ENCODE peak calls at places on chromosomes 16 and 17, in nine cellular contexts. A is T-helper 1 cell, B is endothelial cell, K is heart left ventricle, M is Panc1, F is cardiac fibroblast, J is IMR-90, E is posterior cingulate gyrus, Z is stomach. W is an unnamed sample.

GRCh38 chr17:31273511-31273910 is 23.5 kb downstream of the OMG start:
- DNase-seq in K (no peak), B (no peak), E (no peak), F (no peak), J (no peak), Z (no peak), M (no peak), A (no peak), W (no peak)

GRCh38 chr17:40501499-40501911 is at the start of gene TNS4:
- DNase-seq in F (no peak), E (no peak), K (peak), B (no peak), J (no peak), A (no peak), Z (peak), M (no peak), W (no peak)

GRCh38 chr16:65489531-65490023 is 367.7 kb upstream of the CDH11 start:
- DNase-seq in J (no peak), E (no peak), F (no peak), M (no peak), Z (no peak), K (no peak), B (no peak), A (no peak), W (no peak)

GRCh38 chr16:10180771-10181163 is 1.5 kb downstream of the GRIN2A start:
- DNase-seq in K (peak), E (peak), F (peak), M (no peak), B (peak), J (no peak), A (no peak), Z (no peak), W (peak)

GRCh38 chr17:80892019-80892855 is 99.4 kb upstream of the CHMP6 start:
- DNase-seq in Z (no peak), M (peak), K (peak), A (peak), B (no peak), J (peak), E (peak), F (peak), W (peak)

GRCh38 chr16:15811778-15812750 is 44.8 kb downstream of the MYH11 start:
- DNase-seq in F (peak), M (peak), E (no peak), J (peak), B (no peak), A (no peak), K (no peak), Z (peak), W (peak)

GRCh38 chr17:81030726-81031570 is 4.0 kb upstream of the BAIAP2 start:
- DNase-seq in A (no peak), Z (no peak), M (no peak), F (no peak), E (no peak), J (no peak), K (peak), B (no peak), W (no peak)

GRCh38 chr16:882256-882655 is 81.7 kb upstream of the GNG13 start:
- DNase-seq in E (no peak), A (no peak), M (no peak), Z (no peak), K (no peak), B (no peak), F (no peak), J (no peak), W (no peak)

GRCh38 chr17:76272541-76273434 is 7.6 kb downstream of the UBALD2 start:
- DNase-seq in K (no peak), B (no peak), Z (no peak), A (no peak), F (no peak), E (no peak), J (no peak), M (no peak), W (no peak)

GRCh38 chr17:44049294-44050080 is 17.0 kb downstream of the LSM12 start:
- DNase-seq in A (no peak), K (no peak), M (no peak), J (no peak), E (no peak), Z (no peak), B (no peak), F (no peak), W (no peak)

GRCh38 chr17:38789185-38789584 is 10.2 kb downstream of the PIP4K2B start:
- DNase-seq in M (no peak), E (no peak), J (peak), F (no peak), K (no peak), A (no peak), B (no peak), Z (no peak), W (no peak)

GRCh38 chr16:21953541-21953902 is 361 bp downstream of the UQCRC2 start:
- DNase-seq in F (no peak), K (no peak), J (no peak), E (no peak), B (peak), M (no peak), Z (no peak), A (no peak), W (no peak)

GRCh38 chr16:20385844-20386832 is 18.4 kb downstream of the PDILT start:
- DNase-seq in F (peak), A (peak), B (peak), M (peak), Z (peak), J (peak), K (peak), E (peak), W (peak)

GRCh38 chr16:59047114-59047513 is 313.0 kb upstream of the GOT2 start:
- DNase-seq in J (no peak), A (no peak), F (no peak), M (no peak), K (no peak), Z (no peak), E (no peak), B (no peak), W (no peak)

GRCh38 chr16:87917503-87917902 is 18.8 kb downstream of the CA5A start:
- DNase-seq in B (no peak), A (no peak), E (no peak), M (no peak), F (no peak), Z (no peak), K (no peak), J (no peak), W (no peak)

GRCh38 chr17:58337126-58337599 is 8.6 kb upstream of the TSPOAP1 start:
- DNase-seq in M (no peak), E (no peak), F (no peak), B (no peak), J (peak), A (peak), K (no peak), Z (no peak), W (no peak)

GRCh38 chr17:2943971-2944370 is 119.4 kb downstream of the OR1D5 start:
- DNase-seq in A (no peak), B (no peak), M (no peak), Z (no peak), J (no peak), E (no peak), F (no peak), K (no peak), W (no peak)

GRCh38 chr16:57566436-57566835 is 24.0 kb downstream of the ADGRG5 start:
- DNase-seq in M (no peak), B (no peak), E (no peak), F (no peak), J (no peak), A (no peak), Z (no peak), K (no peak), W (no peak)

GRCh38 chr17:50211249-50212120 is 10.1 kb upstream of the COL1A1 start:
- DNase-seq in B (no peak), Z (no peak), E (no peak), A (no peak), F (peak), J (no peak), K (no peak), M (no peak), W (no peak)

GRCh38 chr17:82929011-82929622 is 89.3 kb upstream of the ZNF750 start:
- DNase-seq in A (no peak), K (peak), M (no peak), Z (no peak), B (no peak), J (no peak), E (no peak), F (no peak), W (no peak)

GRCh38 chr17:43574896-43575525 is 28.9 kb upstream of the ETV4 start:
- DNase-seq in J (no peak), M (no peak), B (no peak), A (no peak), K (no peak), F (no peak), E (no peak), Z (no peak), W (no peak)

GRCh38 chr16:63614421-63614820 is 1507.4 kb downstream of the CDH11 start:
- DNase-seq in B (no peak), K (no peak), M (no peak), F (no peak), J (no peak), Z (no peak), E (no peak), A (no peak), W (no peak)

GRCh38 chr16:22977294-22977697 is 163.3 kb downstream of the HS3ST2 start:
- DNase-seq in Z (no peak), M (peak), E (no peak), J (no peak), K (no peak), A (no peak), B (no peak), F (peak), W (no peak)

GRCh38 chr17:70184770-70185169 is 15.4 kb downstream of the KCNJ2 start:
- DNase-seq in J (peak), Z (no peak), F (peak), A (no peak), E (no peak), B (no peak), K (no peak), M (no peak), W (peak)

GRCh38 chr17:48024149-48025039 is 13.2 kb downstream of the COPZ2 start:
- DNase-seq in F (peak), Z (peak), J (no peak), B (no peak), K (peak), E (no peak), A (no peak), M (peak), W (peak)

GRCh38 chr16:65122974-65123845 is 1.3 kb upstream of the CDH11 start:
- DNase-seq in F (peak), K (peak), B (peak), A (no peak), M (no peak), J (peak), E (peak), Z (peak), W (peak)

GRCh38 chr17:11144358-11145233 is 96.4 kb upstream of the SHISA6 start:
- DNase-seq in K (no peak), J (no peak), B (no peak), A (no peak), Z (peak), F (peak), E (peak), M (peak), W (peak)

GRCh38 chr16:79468236-79468635 is 132.3 kb downstream of the MAF start:
- DNase-seq in Z (no peak), J (no peak), M (no peak), F (no peak), E (no peak), A (no peak), K (no peak), B (no peak), W (no peak)

GRCh38 chr16:87956169-87956770 is 5.0 kb downstream of the BANP start:
- DNase-seq in J (peak), A (peak), M (no peak), B (no peak), F (peak), Z (no peak), E (no peak), K (peak), W (peak)

GRCh38 chr17:36686123-36686669 is 84.8 kb downstream of the MRM1 start:
- DNase-seq in F (no peak), E (no peak), K (no peak), B (no peak), J (no peak), A (no peak), M (no peak), Z (no peak), W (no peak)